ENCODE peak calls at places on chromosome 14, in seven cellular contexts. One of them, this sample, is unnamed. For H3K36me3, the result is how much of the 10 kb centered on the place peaks cover.

GRCh38 chr14:99004112-99004511 is 267.9 kb downstream of the BCL11B start:
- DNase-seq in mesenchymal stem cell: no peak
- DNase-seq in H1: no peak
- DNase-seq in endothelial cell of umbilical vein: no peak
- DNase-seq in SK-N-SH: no peak
- DNase-seq in neuronal stem cell: no peak
- DNase-seq in PC-3: peak
- DNase-seq in this sample: no peak

GRCh38 chr14:89372156-89372555 is 44.9 kb downstream of the FOXN3 start:
- DNase-seq in endothelial cell of umbilical vein: no peak
- DNase-seq in mesenchymal stem cell: no peak
- DNase-seq in H1: no peak
- DNase-seq in PC-3: no peak
- DNase-seq in neuronal stem cell: no peak
- DNase-seq in SK-N-SH: no peak
- DNase-seq in this sample: no peak

GRCh38 chr14:51547260-51547659 is 104.5 kb upstream of the FRMD6 start:
- DNase-seq in mesenchymal stem cell: peak
- DNase-seq in SK-N-SH: peak
- DNase-seq in PC-3: peak
- DNase-seq in neuronal stem cell: no peak
- DNase-seq in endothelial cell of umbilical vein: peak
- DNase-seq in H1: no peak
- DNase-seq in this sample: no peak

GRCh38 chr14:77991128-77991772 is 178.9 kb upstream of the NRXN3 start:
- DNase-seq in H1: no peak
- DNase-seq in mesenchymal stem cell: no peak
- DNase-seq in PC-3: no peak
- DNase-seq in endothelial cell of umbilical vein: no peak
- DNase-seq in SK-N-SH: peak
- DNase-seq in neuronal stem cell: no peak
- DNase-seq in this sample: no peak

GRCh38 chr14:54348001-54348611 is 48.7 kb upstream of the CDKN3 start:
- DNase-seq in neuronal stem cell: peak
- DNase-seq in H1: no peak
- DNase-seq in PC-3: peak
- DNase-seq in endothelial cell of umbilical vein: peak
- DNase-seq in SK-N-SH: peak
- DNase-seq in mesenchymal stem cell: peak
- DNase-seq in this sample: peak

GRCh38 chr14:48504921-48505320 is 829.5 kb upstream of the MDGA2 start:
- DNase-seq in neuronal stem cell: no peak
- DNase-seq in endothelial cell of umbilical vein: no peak
- DNase-seq in H1: no peak
- DNase-seq in SK-N-SH: no peak
- DNase-seq in PC-3: no peak
- DNase-seq in mesenchymal stem cell: no peak
- DNase-seq in this sample: no peak

GRCh38 chr14:55581011-55581806 is 1.2 kb downstream of the KTN1 start:
- DNase-seq in mesenchymal stem cell: peak
- DNase-seq in neuronal stem cell: no peak
- DNase-seq in endothelial cell of umbilical vein: peak
- DNase-seq in H1: peak
- DNase-seq in PC-3: peak
- DNase-seq in SK-N-SH: peak
- DNase-seq in this sample: no peak

GRCh38 chr14:105500036-105500725 is 9.1 kb downstream of the TEDC1 start:
- DNase-seq in mesenchymal stem cell: no peak
- DNase-seq in H1: no peak
- DNase-seq in endothelial cell of umbilical vein: no peak
- DNase-seq in SK-N-SH: peak
- DNase-seq in neuronal stem cell: no peak
- DNase-seq in PC-3: no peak
- DNase-seq in this sample: no peak

GRCh38 chr14:61048640-61049039 is 67.6 kb downstream of the SLC38A6 start:
- DNase-seq in PC-3: no peak
- DNase-seq in H1: no peak
- DNase-seq in SK-N-SH: no peak
- DNase-seq in endothelial cell of umbilical vein: no peak
- DNase-seq in mesenchymal stem cell: no peak
- DNase-seq in neuronal stem cell: no peak
- DNase-seq in this sample: no peak

GRCh38 chr14:28701733-28702132 is 64.9 kb upstream of the FOXG1 start:
- DNase-seq in PC-3: no peak
- DNase-seq in neuronal stem cell: no peak
- DNase-seq in SK-N-SH: no peak
- DNase-seq in endothelial cell of umbilical vein: no peak
- DNase-seq in mesenchymal stem cell: no peak
- DNase-seq in H1: no peak
- DNase-seq in this sample: no peak

GRCh38 chr14:33363687-33364086 is 425.0 kb downstream of the NPAS3 start:
- DNase-seq in neuronal stem cell: no peak
- DNase-seq in H1: no peak
- DNase-seq in mesenchymal stem cell: peak
- DNase-seq in SK-N-SH: no peak
- DNase-seq in PC-3: no peak
- DNase-seq in endothelial cell of umbilical vein: no peak
- DNase-seq in this sample: no peak

GRCh38 chr14:93788557-93789365 is 476 bp upstream of the PRIMA1 start:
- DNase-seq in mesenchymal stem cell: no peak
- DNase-seq in SK-N-SH: peak
- DNase-seq in PC-3: peak
- DNase-seq in neuronal stem cell: peak
- DNase-seq in H1: peak
- DNase-seq in endothelial cell of umbilical vein: no peak
- DNase-seq in this sample: no peak

GRCh38 chr14:75283162-75283883 is 4.7 kb downstream of the FOS start:
- DNase-seq in PC-3: no peak
- DNase-seq in SK-N-SH: no peak
- DNase-seq in mesenchymal stem cell: peak
- DNase-seq in endothelial cell of umbilical vein: no peak
- DNase-seq in neuronal stem cell: no peak
- DNase-seq in H1: no peak
- DNase-seq in this sample: no peak

GRCh38 chr14:26204362-26204953 is 393.4 kb downstream of the NOVA1 start:
- DNase-seq in endothelial cell of umbilical vein: peak
- DNase-seq in H1: no peak
- DNase-seq in neuronal stem cell: peak
- DNase-seq in mesenchymal stem cell: peak
- DNase-seq in PC-3: no peak
- DNase-seq in SK-N-SH: no peak
- DNase-seq in this sample: no peak

GRCh38 chr14:51004352-51004800 is 60.1 kb upstream of the PYGL start:
- DNase-seq in mesenchymal stem cell: no peak
- DNase-seq in neuronal stem cell: no peak
- DNase-seq in SK-N-SH: no peak
- DNase-seq in H1: no peak
- DNase-seq in endothelial cell of umbilical vein: no peak
- DNase-seq in PC-3: no peak
- DNase-seq in this sample: no peak

GRCh38 chr14:103558071-103558882 is 4.2 kb downstream of the BAG5 start:
- DNase-seq in mesenchymal stem cell: peak
- DNase-seq in H1: no peak
- DNase-seq in neuronal stem cell: no peak
- DNase-seq in endothelial cell of umbilical vein: no peak
- DNase-seq in PC-3: peak
- DNase-seq in SK-N-SH: no peak
- DNase-seq in this sample: no peak

GRCh38 chr14:103994535-103995184 is 52.3 kb upstream of the RD3L start:
- DNase-seq in endothelial cell of umbilical vein: no peak
- DNase-seq in PC-3: peak
- DNase-seq in H1: no peak
- DNase-seq in SK-N-SH: no peak
- DNase-seq in mesenchymal stem cell: no peak
- DNase-seq in neuronal stem cell: no peak
- DNase-seq in this sample: no peak

GRCh38 chr14:30108975-30109700 is 181.5 kb upstream of the PRKD1 start:
- DNase-seq in H1: no peak
- DNase-seq in mesenchymal stem cell: peak
- DNase-seq in endothelial cell of umbilical vein: no peak
- DNase-seq in PC-3: no peak
- DNase-seq in SK-N-SH: no peak
- DNase-seq in neuronal stem cell: no peak
- DNase-seq in this sample: no peak

GRCh38 chr14:78530078-78530477 is 359.9 kb downstream of the NRXN3 start:
- DNase-seq in H1: peak
- DNase-seq in SK-N-SH: no peak
- DNase-seq in endothelial cell of umbilical vein: no peak
- DNase-seq in mesenchymal stem cell: no peak
- DNase-seq in neuronal stem cell: peak
- DNase-seq in PC-3: peak
- DNase-seq in this sample: peak

GRCh38 chr14:96085369-96085768 is 46.2 kb downstream of the C14orf132 start:
- DNase-seq in PC-3: peak
- DNase-seq in neuronal stem cell: no peak
- DNase-seq in H1: no peak
- DNase-seq in endothelial cell of umbilical vein: no peak
- DNase-seq in mesenchymal stem cell: no peak
- DNase-seq in SK-N-SH: no peak
- DNase-seq in this sample: no peak

DNA sequence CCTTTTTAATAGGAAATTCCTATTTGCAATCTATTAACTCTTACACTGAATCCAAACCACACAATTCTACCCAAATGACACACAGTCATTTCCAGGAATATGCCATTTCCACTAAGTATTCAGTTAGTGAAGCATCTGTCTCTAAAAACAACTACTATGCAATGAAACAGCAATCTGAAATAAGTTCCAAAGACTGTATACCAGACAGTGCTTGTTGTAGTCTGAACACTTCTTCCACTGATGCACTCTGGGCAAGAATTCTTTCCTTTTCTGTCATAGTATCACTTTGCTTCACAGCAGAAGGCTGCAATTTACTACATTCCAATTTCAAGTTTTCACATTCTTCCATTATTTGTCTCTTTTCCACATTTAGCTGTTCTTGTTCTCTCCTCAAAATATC is 25.8 kb downstream of the TRIP11 start:
- DNase-seq in endothelial cell of umbilical vein: no peak
- DNase-seq in H1: no peak
- DNase-seq in PC-3: no peak
- DNase-seq in SK-N-SH: no peak
- DNase-seq in mesenchymal stem cell: no peak
- DNase-seq in neuronal stem cell: no peak
- DNase-seq in this sample: no peak
- H3K9ac ChIP-seq in endothelial cell of umbilical vein: no peak
- H3K9ac ChIP-seq in H1: no peak
- H3K9ac ChIP-seq in PC-3: no peak
- H3K9ac ChIP-seq in SK-N-SH: no peak
- H3K9ac ChIP-seq in mesenchymal stem cell: no peak
- H3K9ac ChIP-seq in neuronal stem cell: no peak
- H3K9ac ChIP-seq in this sample: no peak

GRCh38 chr14:68824517-68825347 is 31.9 kb upstream of the ZFP36L1 start:
- DNase-seq in endothelial cell of umbilical vein: peak
- DNase-seq in mesenchymal stem cell: peak
- DNase-seq in PC-3: peak
- DNase-seq in SK-N-SH: peak
- DNase-seq in neuronal stem cell: peak
- DNase-seq in H1: peak
- DNase-seq in this sample: no peak
- H3K36me3 ChIP-seq in endothelial cell of umbilical vein: under half
- H3K36me3 ChIP-seq in mesenchymal stem cell: under half
- H3K36me3 ChIP-seq in PC-3: under half
- H3K36me3 ChIP-seq in SK-N-SH: under half
- H3K36me3 ChIP-seq in neuronal stem cell: under half
- H3K36me3 ChIP-seq in H1: under half
- H3K36me3 ChIP-seq in this sample: under half

GRCh38 chr14:101776315-101776714 is 14.8 kb downstream of the PPP2R5C start:
- DNase-seq in PC-3: no peak
- DNase-seq in neuronal stem cell: no peak
- DNase-seq in mesenchymal stem cell: no peak
- DNase-seq in H1: no peak
- DNase-seq in endothelial cell of umbilical vein: no peak
- DNase-seq in SK-N-SH: no peak
- DNase-seq in this sample: no peak

GRCh38 chr14:101773378-101773777 is 11.9 kb downstream of the PPP2R5C start:
- DNase-seq in SK-N-SH: no peak
- DNase-seq in PC-3: no peak
- DNase-seq in mesenchymal stem cell: no peak
- DNase-seq in endothelial cell of umbilical vein: no peak
- DNase-seq in H1: no peak
- DNase-seq in neuronal stem cell: no peak
- DNase-seq in this sample: no peak

GRCh38 chr14:101774006-101774755 is 12.7 kb downstream of the PPP2R5C start:
- DNase-seq in SK-N-SH: no peak
- DNase-seq in neuronal stem cell: no peak
- DNase-seq in mesenchymal stem cell: no peak
- DNase-seq in endothelial cell of umbilical vein: no peak
- DNase-seq in H1: no peak
- DNase-seq in PC-3: no peak
- DNase-seq in this sample: no peak

GRCh38 chr14:101774814-101775213 is 13.3 kb downstream of the PPP2R5C start:
- DNase-seq in H1: no peak
- DNase-seq in PC-3: no peak
- DNase-seq in SK-N-SH: no peak
- DNase-seq in neuronal stem cell: no peak
- DNase-seq in endothelial cell of umbilical vein: no peak
- DNase-seq in mesenchymal stem cell: no peak
- DNase-seq in this sample: no peak

DNA sequence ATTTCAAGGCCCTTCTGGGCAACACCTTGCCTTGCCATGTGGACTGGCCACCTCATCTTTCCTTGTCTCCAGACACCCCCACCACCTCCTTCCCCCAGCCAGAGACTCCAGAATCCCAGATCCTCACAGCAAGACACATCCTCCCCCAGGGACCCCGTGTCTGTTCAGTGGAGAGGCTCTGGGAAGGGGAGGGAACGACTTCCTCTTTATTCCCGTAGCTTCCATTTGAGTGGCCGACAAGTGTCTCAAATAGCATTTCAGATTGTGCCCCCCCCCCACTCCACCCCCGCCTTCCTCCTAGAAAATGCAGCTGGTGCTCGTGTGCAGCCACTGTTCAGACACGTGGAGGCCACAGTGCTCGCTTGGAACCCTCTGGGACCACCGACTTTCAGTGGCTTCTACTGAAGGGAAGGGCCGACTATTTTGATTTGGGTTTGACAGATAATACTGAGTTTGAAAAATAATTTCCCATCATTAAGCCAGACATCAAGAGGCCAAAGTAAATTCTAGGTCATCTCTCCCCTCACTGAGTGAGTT is 14.3 kb downstream of the PPP2R5C start:
- DNase-seq in H1: no peak
- DNase-seq in SK-N-SH: no peak
- DNase-seq in mesenchymal stem cell: no peak
- DNase-seq in endothelial cell of umbilical vein: no peak
- DNase-seq in neuronal stem cell: no peak
- DNase-seq in PC-3: no peak
- DNase-seq in this sample: no peak
- H3K9ac ChIP-seq in H1: no peak
- H3K9ac ChIP-seq in SK-N-SH: no peak
- H3K9ac ChIP-seq in mesenchymal stem cell: no peak
- H3K9ac ChIP-seq in endothelial cell of umbilical vein: no peak
- H3K9ac ChIP-seq in neuronal stem cell: no peak
- H3K9ac ChIP-seq in PC-3: no peak
- H3K9ac ChIP-seq in this sample: no peak

DNA sequence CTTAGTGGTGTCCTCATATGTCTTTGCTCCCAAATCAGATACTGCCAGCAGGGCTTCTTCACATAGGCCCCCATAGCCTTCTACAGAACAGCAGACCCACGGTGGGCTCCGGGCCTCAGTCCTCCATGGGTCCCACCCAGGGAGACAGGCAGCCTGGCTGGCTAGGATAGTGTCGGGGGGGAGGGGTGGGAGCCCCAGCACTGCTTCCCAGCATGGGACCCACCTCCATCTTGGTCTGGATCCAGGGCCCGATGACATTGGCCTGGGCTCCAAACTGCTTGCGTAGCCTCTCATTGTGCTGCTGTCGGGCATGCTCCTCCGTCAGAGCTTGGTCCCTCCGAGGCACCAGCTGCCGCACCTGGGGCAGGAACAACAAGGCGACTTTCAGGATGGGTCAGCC is 89.4 kb upstream of the ZFP36L1 start:
- DNase-seq in PC-3: no peak
- DNase-seq in H1: no peak
- DNase-seq in mesenchymal stem cell: no peak
- DNase-seq in endothelial cell of umbilical vein: no peak
- DNase-seq in SK-N-SH: no peak
- DNase-seq in neuronal stem cell: no peak
- DNase-seq in this sample: no peak
- H3K36me3 ChIP-seq in PC-3: half or more
- H3K36me3 ChIP-seq in H1: under half
- H3K36me3 ChIP-seq in mesenchymal stem cell: half or more
- H3K36me3 ChIP-seq in endothelial cell of umbilical vein: under half
- H3K36me3 ChIP-seq in SK-N-SH: half or more
- H3K36me3 ChIP-seq in neuronal stem cell: half or more
- H3K36me3 ChIP-seq in this sample: under half

This sample was measured in SK-N-MC.